ENCODE peak calls at places on chromosomes 11 and 22, in eight cellular contexts. Z is endodermal cell, J is cardiac muscle cell, N is IMR-90, M is lung, U is heart right ventricle, F is H1, Y is mucosa of descending colon. E is an unnamed sample.

GRCh38 chr11:85791326-85791990 is 19.5 kb downstream of the SYTL2 start:
- DNase-seq in Z (no peak), J (no peak), N (peak; percentile 70), M (no peak), U (no peak), F (no peak), Y (no peak), E (no peak)

GRCh38 chr11:105466582-105467228 is 143.2 kb upstream of the GRIA4 start:
- DNase-seq in Z (no peak), J (peak; percentile 77), N (peak; percentile 85), M (no peak), U (no peak), F (no peak), Y (no peak), E (no peak)

GRCh38 chr22:23837911-23838685 is 708 bp downstream of the DERL3 start:
- DNase-seq in Z (peak; percentile 60), J (no peak), N (no peak), M (no peak), U (no peak), F (peak; percentile 66), Y (no peak), E (no peak)

GRCh38 chr11:39365809-39366436 is 2093.5 kb downstream of the LRRC4C start:
- DNase-seq in Z (no peak), J (no peak), N (no peak), M (no peak), U (no peak), F (no peak), Y (no peak), E (no peak)

GRCh38 chr11:69930081-69931059 is 111.2 kb upstream of the FGF3 start:
- DNase-seq in Z (peak; percentile 42), J (no peak), N (no peak), M (no peak), U (no peak), F (no peak), Y (no peak), E (no peak)

GRCh38 chr11:130672911-130673310 is 224.5 kb downstream of the ADAMTS15 start:
- DNase-seq in Z (no peak), J (no peak), N (peak; percentile 13), M (no peak), U (no peak), F (no peak), Y (no peak), E (no peak)

GRCh38 chr11:11467278-11467677 is 114.2 kb upstream of the CSNK2A3 start:
- DNase-seq in Z (no peak), J (no peak), N (no peak), M (no peak), U (no peak), F (no peak), Y (no peak), E (no peak)

GRCh38 chr22:43319661-43320486 is 23.3 kb downstream of the SCUBE1 start:
- DNase-seq in Z (no peak), J (no peak), N (no peak), M (no peak), U (no peak), F (no peak), Y (no peak), E (no peak)

GRCh38 chr11:63592975-63593395 is 21.2 kb downstream of the PLAAT3 start:
- DNase-seq in Z (peak; percentile 78), J (peak; percentile 59), N (peak; percentile 44), M (no peak), U (no peak), F (peak; percentile 68), Y (no peak), E (no peak)

GRCh38 chr11:17544181-17544622 is at the start of gene USH1C:
- DNase-seq in Z (peak; percentile 94), J (no peak), N (no peak), M (no peak), U (no peak), F (peak; percentile 95), Y (peak; percentile 74), E (peak; percentile 72)

GRCh38 chr11:65719887-65720236 is 736 bp downstream of the RNASEH2C start:
- DNase-seq in Z (no peak), J (peak; percentile 69), N (peak; percentile 36), M (no peak), U (no peak), F (no peak), Y (peak; percentile 65), E (no peak)

GRCh38 chr11:107819361-107820014 is 39.1 kb downstream of the SLC35F2 start:
- DNase-seq in Z (no peak), J (peak; percentile 20), N (peak; percentile 46), M (no peak), U (no peak), F (no peak), Y (no peak), E (no peak)

GRCh38 chr22:43375951-43376455 is 32.8 kb upstream of the SCUBE1 start:
- DNase-seq in Z (no peak), J (peak; percentile 21), N (peak; percentile 43), M (no peak), U (no peak), F (no peak), Y (no peak), E (no peak)

GRCh38 chr11:57493507-57494503 is 21.7 kb downstream of the SLC43A1 start:
- DNase-seq in Z (peak; percentile 98), J (peak; percentile 43), N (peak; percentile 17), M (peak; percentile 74), U (no peak), F (peak; percentile 93), Y (no peak), E (peak; percentile 83)

GRCh38 chr22:37331811-37332536 is 49.7 kb downstream of the CYTH4 start:
- DNase-seq in Z (no peak), J (no peak), N (peak; percentile 38), M (no peak), U (no peak), F (no peak), Y (no peak), E (no peak)

GRCh38 chr11:16953620-16954019 is 60.6 kb downstream of the PLEKHA7 start:
- DNase-seq in Z (no peak), J (no peak), N (no peak), M (no peak), U (no peak), F (no peak), Y (no peak), E (no peak)

GRCh38 chr11:118051611-118052461 is 25.0 kb upstream of the TMPRSS4 start:
- DNase-seq in Z (no peak), J (no peak), N (no peak), M (no peak), U (no peak), F (no peak), Y (no peak), E (peak; percentile 27)

GRCh38 chr11:20511982-20512381 is 87.4 kb upstream of the SLC6A5 start:
- DNase-seq in Z (no peak), J (no peak), N (no peak), M (no peak), U (no peak), F (no peak), Y (no peak), E (no peak)

GRCh38 chr11:9003573-9004309 is at the start of gene NRIP3:
- DNase-seq in Z (peak; percentile 83), J (peak; percentile 66), N (peak; percentile 52), M (peak; percentile 56), U (peak; percentile 59), F (peak; percentile 83), Y (peak; percentile 80), E (peak; percentile 81)

GRCh38 chr22:28986366-28986765 is 75.3 kb downstream of the C22orf31 start:
- DNase-seq in Z (no peak), J (peak; percentile 78), N (no peak), M (no peak), U (no peak), F (no peak), Y (no peak), E (no peak)

GRCh38 chr11:117713676-117714075 is 83.3 kb downstream of the DSCAML1 start:
- DNase-seq in Z (no peak), J (no peak), N (no peak), M (no peak), U (no peak), F (no peak), Y (no peak), E (no peak)

GRCh38 chr11:57073121-57073520 is 84.4 kb downstream of the OR5AK2 start:
- DNase-seq in Z (no peak), J (peak; percentile 31), N (peak; percentile 8), M (no peak), U (no peak), F (no peak), Y (no peak), E (no peak)

GRCh38 chr11:128697645-128698174 is 3.8 kb downstream of the FLI1 start:
- DNase-seq in Z (peak; percentile 23), J (no peak), N (no peak), M (no peak), U (no peak), F (no peak), Y (no peak), E (no peak)
- H3K4me3 ChIP-seq in Z (no peak overlapping the region), J (no peak overlapping the region), N (no peak overlapping the region), M (no peak overlapping the region), U (peak overlapping the region; percentile 92), F (no peak overlapping the region), Y (no peak overlapping the region), E (no peak overlapping the region)

GRCh38 chr22:49626361-49627216 is 201.1 kb downstream of the BRD1 start:
- DNase-seq in Z (no peak), J (no peak), N (no peak), M (no peak), U (no peak), F (no peak), Y (peak; percentile 32), E (no peak)
- H3K9me3 ChIP-seq in Z (no peaks in the 10 kb centered on the region), J (no peaks in the 10 kb centered on the region), N (peaks cover 25% of the 10 kb centered on the region), M (no peaks in the 10 kb centered on the region), U (no peaks in the 10 kb centered on the region), F (no peaks in the 10 kb centered on the region), Y (no peaks in the 10 kb centered on the region), E (no peaks in the 10 kb centered on the region)

DNA sequence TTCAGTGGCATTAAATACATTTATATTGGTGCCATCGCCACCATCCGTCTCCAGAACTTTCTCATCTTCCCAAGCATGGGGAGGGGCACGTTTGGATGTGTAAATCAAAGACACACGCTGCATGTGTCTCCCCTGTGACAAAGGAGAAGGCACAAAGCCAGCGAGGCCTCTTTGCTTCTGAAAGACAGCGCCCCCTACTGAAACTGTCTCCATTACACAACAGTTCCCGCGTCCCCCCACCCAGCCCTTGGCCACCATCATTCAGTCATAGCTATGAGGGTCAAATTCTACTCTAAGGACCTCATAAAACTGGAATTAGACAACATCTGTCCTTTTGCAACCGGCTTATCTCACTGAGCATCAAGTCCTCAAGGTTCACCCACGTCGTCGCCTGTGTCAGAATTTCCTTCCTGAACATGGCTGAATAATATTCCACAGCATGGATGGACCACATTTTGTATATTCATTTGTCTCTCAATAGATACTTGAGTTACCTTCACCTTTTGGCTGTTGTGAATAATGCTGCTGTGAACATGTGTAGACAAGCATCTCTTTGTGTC is 64.8 kb downstream of the IGF2 start:
- DNase-seq in Z (peak; percentile 84), J (no peak), N (no peak), M (no peak), U (no peak), F (peak; percentile 75), Y (no peak), E (peak; percentile 23)
- TF ChIP-seq CTCF in Z (peak; percentile 76), J (peak; percentile 29), N (no peak), M (no peak), U (no peak), F (peak; percentile 85), Y (no peak), E (no peak)

DNA sequence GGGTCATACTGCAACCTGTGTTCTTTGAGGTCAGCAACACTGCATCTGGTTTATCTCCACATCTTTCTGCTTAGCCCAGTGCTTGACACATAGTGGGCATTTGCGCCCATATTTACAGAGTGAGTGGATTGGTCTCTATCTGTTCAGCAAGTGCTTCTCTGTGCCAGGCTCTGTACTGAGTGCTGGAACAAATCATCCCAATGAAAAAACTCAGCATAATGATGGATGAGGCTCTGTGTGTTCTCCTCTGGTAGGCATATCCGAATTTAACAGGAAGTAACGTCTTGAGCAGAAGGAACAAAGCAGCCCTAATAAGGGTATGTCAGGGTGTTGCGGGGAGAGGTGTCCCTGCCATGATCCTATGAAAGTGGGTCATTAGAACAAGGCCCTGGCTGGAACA is 46.0 kb downstream of the MCM5 start:
- DNase-seq in Z (no peak), J (peak; percentile 17), N (no peak), M (no peak), U (no peak), F (no peak), Y (no peak), E (no peak)
- H3K4me3 ChIP-seq in Z (no peak overlapping the region), J (no peak overlapping the region), N (no peak overlapping the region), M (no peak overlapping the region), U (no peak overlapping the region), F (no peak overlapping the region), Y (no peak overlapping the region), E (no peak overlapping the region)

E was measured in stomach.